ENCODE peak calls at places on chromosome 2, in six cellular contexts. S is GM13976; I is activated naive CD8-positive, alpha-beta T cell treated with anti-CD3 and anti-CD28 coated beads for 36 hours; W is effector CD4-positive, alpha-beta T cell; K is brain microvascular endothelial cell; N is iris pigment epithelial cell. D is an unnamed sample.

GRCh38 chr2:120939595-120940318 is 204.1 kb downstream of the GLI2 start:
- DNase-seq in S (no peak), I (no peak), W (no peak), K (peak), N (peak), D (peak)

GRCh38 chr2:42138163-42139016 is 30.8 kb upstream of the EML4 start:
- DNase-seq in S (no peak), I (no peak), W (no peak), K (peak), N (peak), D (peak)

GRCh38 chr2:29700560-29700959 is 220.8 kb downstream of the ALK start:
- DNase-seq in S (no peak), I (no peak), W (no peak), K (peak), N (peak), D (no peak)

GRCh38 chr2:208172125-208172524 is 8.7 kb upstream of the CRYGA start:
- DNase-seq in S (no peak), I (no peak), W (no peak), K (no peak), N (no peak), D (no peak)

GRCh38 chr2:152550386-152550785 is 166.9 kb downstream of the PRPF40A start:
- DNase-seq in S (no peak), I (no peak), W (no peak), K (no peak), N (no peak), D (no peak)

GRCh38 chr2:241501099-241501541 is 7.3 kb downstream of the STK25 start:
- DNase-seq in S (no peak), I (no peak), W (no peak), K (no peak), N (no peak), D (no peak)

GRCh38 chr2:128834203-128834602 is 515.5 kb upstream of the HS6ST1 start:
- DNase-seq in S (no peak), I (no peak), W (no peak), K (no peak), N (no peak), D (no peak)

GRCh38 chr2:156901373-156902031 is 356.0 kb upstream of the GALNT5 start:
- DNase-seq in S (no peak), I (no peak), W (no peak), K (peak), N (peak), D (no peak)

GRCh38 chr2:206494061-206494460 is 50.7 kb downstream of the ADAM23 start:
- DNase-seq in S (no peak), I (no peak), W (no peak), K (no peak), N (no peak), D (no peak)

GRCh38 chr2:72442270-72442669 is 294.6 kb upstream of the CYP26B1 start:
- DNase-seq in S (no peak), I (no peak), W (no peak), K (no peak), N (no peak), D (no peak)

GRCh38 chr2:1976112-1976511 is 231.8 kb upstream of the PXDN start:
- DNase-seq in S (no peak), I (no peak), W (no peak), K (no peak), N (no peak), D (no peak)

GRCh38 chr2:42954227-42954962 is 162.0 kb upstream of the HAAO start:
- DNase-seq in S (no peak), I (no peak), W (no peak), K (no peak), N (no peak), D (no peak)

GRCh38 chr2:101737478-101738240 is 40.2 kb downstream of the MAP4K4 start:
- DNase-seq in S (no peak), I (no peak), W (no peak), K (no peak), N (peak), D (no peak)

GRCh38 chr2:18119883-18120282 is 241.4 kb downstream of the KCNS3 start:
- DNase-seq in S (no peak), I (no peak), W (no peak), K (peak), N (peak), D (no peak)

GRCh38 chr2:1995987-1996386 is 251.7 kb upstream of the PXDN start:
- DNase-seq in S (no peak), I (peak), W (no peak), K (peak), N (peak), D (no peak)

GRCh38 chr2:2328847-2329246 is 2.2 kb downstream of the MYT1L start:
- DNase-seq in S (no peak), I (no peak), W (no peak), K (peak), N (peak), D (no peak)

GRCh38 chr2:64910972-64911433 is 78.2 kb upstream of the SLC1A4 start:
- DNase-seq in S (no peak), I (no peak), W (no peak), K (no peak), N (no peak), D (no peak)

D was measured in skeletal muscle cell.